ENCODE peak calls at places on chromosomes 11 and 22, in six cellular contexts. One of them, this sample, is unnamed.

GRCh38 chr22:23248583-23248982 is 68.3 kb downstream of the BCR start:
- DNase-seq in NCI-H446: no peak
- DNase-seq in GM04503: no peak
- DNase-seq in substantia nigra: no peak
- DNase-seq in NCI-H2029: peak; percentile 91
- DNase-seq in NCI-H1436: no peak
- DNase-seq in this sample: no peak

GRCh38 chr11:118476676-118477075 is 40.4 kb downstream of the KMT2A start:
- DNase-seq in NCI-H446: no peak
- DNase-seq in GM04503: no peak
- DNase-seq in substantia nigra: no peak
- DNase-seq in NCI-H2029: no peak
- DNase-seq in NCI-H1436: no peak
- DNase-seq in this sample: peak; percentile 24

GRCh38 chr11:3197878-3198528 is 20.6 kb downstream of the MRGPRG start:
- DNase-seq in NCI-H446: no peak
- DNase-seq in GM04503: no peak
- DNase-seq in substantia nigra: no peak
- DNase-seq in NCI-H2029: no peak
- DNase-seq in NCI-H1436: no peak
- DNase-seq in this sample: no peak

GRCh38 chr11:76225122-76225584 is 18.9 kb upstream of the WNT11 start:
- DNase-seq in NCI-H446: no peak
- DNase-seq in GM04503: no peak
- DNase-seq in substantia nigra: no peak
- DNase-seq in NCI-H2029: no peak
- DNase-seq in NCI-H1436: no peak
- DNase-seq in this sample: no peak

GRCh38 chr22:31192513-31192912 is 19.6 kb upstream of the LIMK2 start:
- DNase-seq in NCI-H446: no peak
- DNase-seq in GM04503: no peak
- DNase-seq in substantia nigra: no peak
- DNase-seq in NCI-H2029: no peak
- DNase-seq in NCI-H1436: peak; percentile 64
- DNase-seq in this sample: no peak

GRCh38 chr11:73506038-73506437 is 91.9 kb downstream of the FAM168A start:
- DNase-seq in NCI-H446: no peak
- DNase-seq in GM04503: no peak
- DNase-seq in substantia nigra: no peak
- DNase-seq in NCI-H2029: no peak
- DNase-seq in NCI-H1436: no peak
- DNase-seq in this sample: no peak

GRCh38 chr11:57300785-57301184 is 24.0 kb downstream of the TNKS1BP1 start:
- DNase-seq in NCI-H446: no peak
- DNase-seq in GM04503: no peak
- DNase-seq in substantia nigra: no peak
- DNase-seq in NCI-H2029: no peak
- DNase-seq in NCI-H1436: no peak
- DNase-seq in this sample: no peak

GRCh38 chr22:22569218-22569617 is 10.2 kb upstream of the PRAME start:
- DNase-seq in NCI-H446: no peak
- DNase-seq in GM04503: no peak
- DNase-seq in substantia nigra: no peak
- DNase-seq in NCI-H2029: no peak
- DNase-seq in NCI-H1436: no peak
- DNase-seq in this sample: no peak

GRCh38 chr11:44702897-44703296 is 23.9 kb upstream of the TSPAN18 start:
- DNase-seq in NCI-H446: peak; percentile 64
- DNase-seq in GM04503: no peak
- DNase-seq in substantia nigra: no peak
- DNase-seq in NCI-H2029: no peak
- DNase-seq in NCI-H1436: no peak
- DNase-seq in this sample: no peak

GRCh38 chr11:22703040-22703439 is 36.6 kb downstream of the GAS2 start:
- DNase-seq in NCI-H446: peak; percentile 29
- DNase-seq in GM04503: no peak
- DNase-seq in substantia nigra: no peak
- DNase-seq in NCI-H2029: peak; percentile 72
- DNase-seq in NCI-H1436: peak; percentile 0
- DNase-seq in this sample: no peak

GRCh38 chr11:110148775-110149744 is 55.9 kb downstream of the ZC3H12C start:
- DNase-seq in NCI-H446: no peak
- DNase-seq in GM04503: no peak
- DNase-seq in substantia nigra: no peak
- DNase-seq in NCI-H2029: no peak
- DNase-seq in NCI-H1436: no peak
- DNase-seq in this sample: no peak

GRCh38 chr22:31970490-31971444 is 26.4 kb downstream of the YWHAH start:
- DNase-seq in NCI-H446: peak; percentile 83
- DNase-seq in GM04503: no peak
- DNase-seq in substantia nigra: peak; percentile 35
- DNase-seq in NCI-H2029: peak; percentile 62
- DNase-seq in NCI-H1436: peak; percentile 76
- DNase-seq in this sample: no peak

GRCh38 chr11:73402834-73403185 is 26.6 kb downstream of the RELT start:
- DNase-seq in NCI-H446: no peak
- DNase-seq in GM04503: no peak
- DNase-seq in substantia nigra: no peak
- DNase-seq in NCI-H2029: no peak
- DNase-seq in NCI-H1436: no peak
- DNase-seq in this sample: no peak

GRCh38 chr22:36435516-36436415 is 45.7 kb downstream of the TXN2 start:
- DNase-seq in NCI-H446: no peak
- DNase-seq in GM04503: no peak
- DNase-seq in substantia nigra: no peak
- DNase-seq in NCI-H2029: peak; percentile 80
- DNase-seq in NCI-H1436: no peak
- DNase-seq in this sample: no peak

GRCh38 chr22:20885557-20886323 is 26.9 kb downstream of the SNAP29 start:
- DNase-seq in NCI-H446: peak; percentile 76
- DNase-seq in GM04503: no peak
- DNase-seq in substantia nigra: peak; percentile 46
- DNase-seq in NCI-H2029: peak; percentile 63
- DNase-seq in NCI-H1436: peak; percentile 15
- DNase-seq in this sample: peak; percentile 30

This sample was measured in NCI-H524 treated with DMSO at 0.1 percent for 48 hours.